ENCODE peak calls at places on chromosome 16, in five cellular contexts. H is ovary; S is CD8-positive, alpha-beta memory T cell; B is H9; V is OCI-LY7. Q is an unnamed sample. For H3K9me3, the result is how much of the 10 kb centered on the place peaks cover.

GRCh38 chr16:60651351-60651750 is 1384.9 kb downstream of the CDH8 start:
- DNase-seq in H (no peak), S (no peak), B (no peak), V (no peak), Q (no peak)

GRCh38 chr16:11105038-11105903 is 150.7 kb downstream of the SOCS1 start:
- DNase-seq in H (peak), S (no peak), B (no peak), V (peak), Q (no peak)

GRCh38 chr16:4529085-4530060 is 9.2 kb downstream of the CDIP1 start:
- DNase-seq in H (no peak), S (no peak), B (peak), V (peak), Q (no peak)

GRCh38 chr16:84548971-84549844 is 44.7 kb upstream of the MEAK7 start:
- DNase-seq in H (no peak), S (peak), B (no peak), V (no peak), Q (peak)

GRCh38 chr16:14350626-14351025 is 279.4 kb downstream of the PARN start:
- DNase-seq in H (no peak), S (no peak), B (no peak), V (no peak), Q (no peak)

GRCh38 chr16:58027341-58028167 is 2.0 kb downstream of the MMP15 start:
- DNase-seq in H (no peak), S (no peak), B (peak), V (no peak), Q (no peak)

GRCh38 chr16:67847064-67847861 is at the start of gene CENPT:
- DNase-seq in H (no peak), S (no peak), B (no peak), V (peak), Q (peak)

GRCh38 chr16:6446370-6446769 is 886.3 kb upstream of the RBFOX1 start:
- DNase-seq in H (no peak), S (no peak), B (no peak), V (no peak), Q (no peak)

GRCh38 chr16:73199214-73199613 is 151.3 kb upstream of the ZFHX3 start:
- DNase-seq in H (no peak), S (no peak), B (no peak), V (no peak), Q (no peak)

GRCh38 chr16:67092227-67092626 is 17.5 kb upstream of the PHAF1 start:
- DNase-seq in H (no peak), S (no peak), B (no peak), V (no peak), Q (no peak)

GRCh38 chr16:28505489-28506137 is 1.0 kb downstream of the IL27 start:
- DNase-seq in H (no peak), S (no peak), B (no peak), V (no peak), Q (no peak)

GRCh38 chr16:66087308-66087707 is 279.2 kb upstream of the CDH5 start:
- DNase-seq in H (no peak), S (no peak), B (no peak), V (no peak), Q (no peak)

GRCh38 chr16:10878644-10879498 is 1.9 kb downstream of the CIITA start:
- DNase-seq in H (peak), S (no peak), B (peak), V (peak), Q (no peak)

GRCh38 chr16:80123189-80123588 is 417.6 kb upstream of the DYNLRB2 start:
- DNase-seq in H (no peak), S (no peak), B (no peak), V (no peak), Q (no peak)
- H3K9me3 ChIP-seq in H (under half), S (under half), B (under half), V (under half), Q (under half)

DNA sequence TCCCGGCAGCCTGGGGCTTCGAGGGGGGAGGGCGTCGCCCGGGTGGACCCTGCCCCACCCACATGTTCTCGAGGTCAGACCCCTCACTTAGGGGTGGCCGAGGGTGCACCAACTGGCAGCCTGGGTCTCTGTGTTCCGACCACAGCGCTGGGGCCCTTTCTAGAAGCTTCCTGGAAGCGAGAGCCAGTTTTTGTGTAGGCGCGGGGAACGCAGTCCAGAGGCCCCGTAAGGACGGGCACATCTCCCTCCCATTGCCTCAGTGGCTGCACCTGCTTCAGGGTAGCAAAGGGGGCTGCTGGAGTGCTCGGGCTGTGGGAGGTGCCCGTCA is 148.3 kb downstream of the BANP start:
- DNase-seq in H (no peak), S (no peak), B (no peak), V (no peak), Q (no peak)
- H3K9me3 ChIP-seq in H (under half), S (under half), B (under half), V (under half), Q (under half)

DNA sequence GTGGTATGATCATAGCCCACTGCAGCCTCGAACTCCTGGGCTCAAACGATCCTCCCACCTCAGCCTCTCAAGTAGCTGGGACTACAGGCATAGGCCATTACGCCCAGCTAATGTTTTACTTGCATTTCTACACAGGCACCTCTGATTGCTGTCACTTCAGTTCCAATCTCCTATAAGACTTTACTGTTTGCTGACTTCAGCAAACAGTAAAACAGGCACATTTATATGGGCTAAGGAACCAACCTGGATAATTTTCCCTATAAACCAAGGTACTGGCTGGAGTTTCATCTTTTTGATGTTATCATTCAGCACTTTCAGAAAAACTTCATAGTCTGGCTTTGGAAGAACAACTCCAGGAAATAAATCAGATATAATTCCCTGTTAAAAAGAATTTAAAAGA is 114.2 kb downstream of the DNAH3 start:
- DNase-seq in H (no peak), S (no peak), B (no peak), V (no peak), Q (no peak)
- H3K9me3 ChIP-seq in H (under half), S (under half), B (under half), V (under half), Q (under half)

GRCh38 chr16:35692824-35693223 is 2233.4 kb downstream of the TP53TG3F start:
- DNase-seq in H (no peak), S (no peak), B (no peak), V (no peak), Q (no peak)
- H3K9me3 ChIP-seq in H (under half), S (under half), B (half or more), V (under half), Q (under half)

GRCh38 chr16:856101-856500 is 55.6 kb upstream of the GNG13 start:
- DNase-seq in H (no peak), S (no peak), B (no peak), V (no peak), Q (no peak)

GRCh38 chr16:853981-854807 is 53.7 kb upstream of the GNG13 start:
- DNase-seq in H (no peak), S (no peak), B (no peak), V (no peak), Q (no peak)

GRCh38 chr16:853306-853705 is 52.8 kb upstream of the GNG13 start:
- DNase-seq in H (no peak), S (no peak), B (no peak), V (no peak), Q (no peak)

GRCh38 chr16:855471-855870 is 54.9 kb upstream of the GNG13 start:
- DNase-seq in H (no peak), S (no peak), B (no peak), V (no peak), Q (no peak)

DNA sequence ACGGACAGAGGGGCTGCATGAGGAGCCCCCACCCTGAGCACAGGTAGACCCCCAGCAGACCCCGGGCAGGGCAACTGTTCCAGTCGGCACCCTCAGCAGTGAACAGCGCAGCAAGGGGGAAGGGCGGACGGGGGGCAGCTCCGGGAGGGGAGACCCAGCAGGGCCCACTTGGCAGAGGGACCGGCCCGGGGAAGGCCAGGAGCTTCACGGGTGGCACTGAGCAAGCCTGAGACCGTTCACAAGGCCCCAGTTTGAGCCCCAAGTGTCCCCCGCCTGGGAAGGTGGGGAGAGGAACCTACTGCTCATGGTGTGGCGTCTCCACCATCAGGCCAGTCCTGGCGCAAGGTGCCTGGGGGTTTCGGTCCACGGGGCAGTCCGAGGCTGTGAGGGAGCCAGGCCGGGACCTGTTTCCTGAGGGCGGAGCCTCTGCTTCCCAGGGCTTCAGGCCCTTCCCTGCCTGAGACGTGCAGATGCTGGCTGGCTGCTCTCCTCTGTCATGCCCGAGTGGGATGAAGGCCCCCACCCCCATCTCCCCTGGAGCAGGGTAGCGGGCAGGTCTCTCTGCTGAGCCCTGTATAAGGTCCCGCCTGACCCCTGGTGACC is 54.4 kb upstream of the GNG13 start:
- DNase-seq in H (no peak), S (no peak), B (no peak), V (no peak), Q (no peak)
- H3K9me3 ChIP-seq in H (under half), S (under half), B (under half), V (under half), Q (under half)

DNA sequence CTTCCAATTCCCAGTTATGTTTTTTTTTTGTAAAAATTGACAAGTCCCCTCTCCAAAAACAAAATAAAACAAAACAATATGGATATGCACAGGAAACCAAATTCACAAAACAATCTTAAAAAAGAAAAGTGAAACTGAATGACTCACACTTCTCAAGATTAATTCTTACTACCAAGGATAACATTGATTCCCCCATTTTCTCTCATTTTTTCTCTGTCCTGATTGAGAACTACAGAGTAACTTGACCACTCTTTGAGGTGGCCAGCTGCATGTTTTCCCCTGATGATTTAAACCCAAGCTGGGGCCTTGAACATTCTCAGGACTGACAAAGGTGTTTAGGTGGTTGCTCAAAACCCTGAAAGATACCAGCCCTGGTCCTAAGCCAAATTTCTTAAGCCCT is 149.0 kb downstream of the AHSP start:
- DNase-seq in H (no peak), S (no peak), B (no peak), V (no peak), Q (no peak)
- H3K9me3 ChIP-seq in H (under half), S (under half), B (half or more), V (under half), Q (under half)

DNA sequence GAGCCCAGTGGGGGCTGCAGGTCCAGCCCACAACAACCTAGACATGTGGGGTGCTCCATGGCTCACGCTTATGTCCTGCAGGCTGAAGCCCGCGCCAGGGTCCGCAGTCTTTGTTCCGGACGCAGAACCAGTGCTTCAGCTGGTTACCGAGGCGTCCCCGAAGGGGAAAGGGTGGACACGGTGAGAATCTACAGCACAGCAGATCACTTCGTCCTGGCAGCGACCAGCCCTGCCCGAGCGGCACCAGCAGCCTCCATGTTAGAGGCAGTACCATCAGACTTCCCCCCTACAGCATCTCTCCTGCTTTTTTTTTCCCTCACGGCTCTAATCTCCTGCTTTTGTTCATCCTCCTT is 1736.4 kb downstream of the TP53TG3F start:
- DNase-seq in H (no peak), S (no peak), B (no peak), V (no peak), Q (no peak)
- H3K9me3 ChIP-seq in H (under half), S (under half), B (half or more), V (under half), Q (under half)

DNA sequence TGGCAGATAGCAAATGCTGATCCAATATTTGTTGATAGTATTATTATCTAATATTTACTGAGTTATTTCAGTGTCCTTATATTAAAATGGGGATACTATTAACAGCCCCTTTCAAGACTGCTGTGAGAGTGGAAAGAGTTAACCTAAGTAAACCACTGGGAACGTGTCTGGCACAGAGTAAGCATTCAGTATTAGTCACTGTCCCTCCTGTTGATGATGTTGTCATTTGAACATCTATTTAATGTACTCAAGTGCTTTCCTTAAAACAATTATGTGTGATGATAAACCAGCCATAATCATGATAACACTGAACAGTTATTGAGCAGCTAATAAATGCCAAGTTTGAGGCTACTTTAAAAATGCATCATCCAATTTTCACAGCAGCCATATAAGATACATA is 135.7 kb upstream of the XYLT1 start:
- DNase-seq in H (no peak), S (no peak), B (no peak), V (no peak), Q (no peak)
- H3K9me3 ChIP-seq in H (under half), S (under half), B (under half), V (under half), Q (under half)

Q was measured in T-helper 17 cell.